ENCODE peak calls at places on chromosome 14, in four cellular contexts. R is H1, C is GM12878, F is K562. I is an unnamed sample.

GRCh38 chr14:34160619-34161018 is 209.7 kb upstream of the EGLN3 start:
- DNase-seq in R (no peak), C (no peak), F (no peak), I (no peak)

GRCh38 chr14:101535232-101535631 is 26.1 kb upstream of the DIO3 start:
- DNase-seq in R (no peak), C (no peak), F (no peak), I (peak)

GRCh38 chr14:76499399-76499798 is 123.5 kb downstream of the ESRRB start:
- DNase-seq in R (no peak), C (no peak), F (no peak), I (no peak)

GRCh38 chr14:65169351-65169750 is 67.0 kb upstream of the MAX start:
- DNase-seq in R (no peak), C (peak), F (no peak), I (no peak)

GRCh38 chr14:30864934-30865333 is 9.4 kb upstream of the COCH start:
- DNase-seq in R (no peak), C (no peak), F (no peak), I (no peak)

GRCh38 chr14:60643443-60644402 is 5.6 kb downstream of the SIX1 start:
- DNase-seq in R (no peak), C (no peak), F (no peak), I (peak)

GRCh38 chr14:59358105-59358504 is 107.1 kb downstream of the GPR135 start:
- DNase-seq in R (no peak), C (no peak), F (no peak), I (peak)

GRCh38 chr14:54424479-54424901 is 16.7 kb downstream of the CNIH1 start:
- DNase-seq in R (no peak), C (no peak), F (no peak), I (peak)

GRCh38 chr14:86654558-86655184 is 1124.7 kb downstream of the FLRT2 start:
- DNase-seq in R (peak), C (no peak), F (peak), I (peak)

GRCh38 chr14:77607741-77608302 is 8.6 kb downstream of the SPTLC2 start:
- DNase-seq in R (no peak), C (no peak), F (peak), I (no peak)

GRCh38 chr14:21097616-21098133 is 780 bp downstream of the ZNF219 start:
- DNase-seq in R (no peak), C (no peak), F (no peak), I (no peak)

GRCh38 chr14:94483071-94483451 is 7.1 kb upstream of the SERPINA9 start:
- DNase-seq in R (no peak), C (peak), F (no peak), I (no peak)

GRCh38 chr14:54567634-54568561 is 970 bp downstream of the SAMD4A start:
- DNase-seq in R (peak), C (no peak), F (peak), I (peak)

GRCh38 chr14:68147331-68147730 is 327.8 kb downstream of the RAD51B start:
- DNase-seq in R (no peak), C (no peak), F (no peak), I (no peak)

GRCh38 chr14:94494085-94494484 is 15.2 kb downstream of the SERPINA12 start:
- DNase-seq in R (no peak), C (no peak), F (no peak), I (no peak)

GRCh38 chr14:37420622-37421021 is 174.4 kb downstream of the FOXA1 start:
- DNase-seq in R (no peak), C (no peak), F (no peak), I (no peak)
- TF ChIP-seq MAX in R (no peak), C (no peak), F (no peak), I (no peak)

GRCh38 chr14:92651106-92651792 is 97.2 kb downstream of the LGMN start:
- DNase-seq in R (no peak), C (peak), F (no peak), I (no peak)

GRCh38 chr14:92650581-92651105 is 97.8 kb downstream of the LGMN start:
- DNase-seq in R (no peak), C (no peak), F (no peak), I (no peak)

GRCh38 chr14:92652413-92653151 is 95.8 kb downstream of the LGMN start:
- DNase-seq in R (no peak), C (no peak), F (no peak), I (no peak)

GRCh38 chr14:92653162-92653651 is 95.2 kb downstream of the LGMN start:
- DNase-seq in R (no peak), C (no peak), F (no peak), I (no peak)

GRCh38 chr14:92651793-92652382 is 96.5 kb downstream of the LGMN start:
- DNase-seq in R (no peak), C (no peak), F (no peak), I (no peak)
- TF ChIP-seq CBX5 in R (no peak), C (no peak), F (no peak), I (no peak)

GRCh38 chr14:22476882-22477281 is 112.1 kb downstream of the DAD1 start:
- DNase-seq in R (no peak), C (no peak), F (no peak), I (no peak)

GRCh38 chr14:22472935-22473854 is 115.8 kb downstream of the DAD1 start:
- DNase-seq in R (peak), C (no peak), F (peak), I (peak)

GRCh38 chr14:22475381-22475780 is 113.6 kb downstream of the DAD1 start:
- DNase-seq in R (no peak), C (no peak), F (no peak), I (no peak)

GRCh38 chr14:22476005-22476751 is 112.8 kb downstream of the DAD1 start:
- DNase-seq in R (no peak), C (no peak), F (no peak), I (no peak)

GRCh38 chr14:22474730-22475351 is 114.2 kb downstream of the DAD1 start:
- DNase-seq in R (no peak), C (no peak), F (no peak), I (no peak)
- TF ChIP-seq MAX in R (no peak), C (no peak), F (no peak), I (no peak)

GRCh38 chr14:51548187-51548586 is 103.5 kb upstream of the FRMD6 start:
- DNase-seq in R (no peak), C (no peak), F (no peak), I (no peak)

GRCh38 chr14:51554339-51554920 is 97.3 kb upstream of the FRMD6 start:
- DNase-seq in R (no peak), C (no peak), F (no peak), I (no peak)

GRCh38 chr14:51554953-51555352 is 96.8 kb upstream of the FRMD6 start:
- DNase-seq in R (no peak), C (no peak), F (no peak), I (no peak)

GRCh38 chr14:51552768-51553426 is 98.8 kb upstream of the FRMD6 start:
- DNase-seq in R (no peak), C (no peak), F (no peak), I (no peak)

GRCh38 chr14:51552275-51552674 is 99.4 kb upstream of the FRMD6 start:
- DNase-seq in R (no peak), C (no peak), F (no peak), I (no peak)
- TF ChIP-seq CBX5 in R (no peak), C (no peak), F (no peak), I (no peak)

GRCh38 chr14:81565441-81566290 is 32.0 kb upstream of the SEL1L start:
- DNase-seq in R (no peak), C (no peak), F (peak), I (peak)
- TF ChIP-seq MAX in R (no peak), C (no peak), F (no peak), I (no peak)

GRCh38 chr14:99324291-99324690 is 52.3 kb upstream of the BCL11B start:
- DNase-seq in R (peak), C (no peak), F (no peak), I (no peak)

GRCh38 chr14:99326041-99326710 is 54.2 kb upstream of the BCL11B start:
- DNase-seq in R (peak), C (no peak), F (no peak), I (no peak)

GRCh38 chr14:99325016-99325415 is 53.0 kb upstream of the BCL11B start:
- DNase-seq in R (peak), C (no peak), F (no peak), I (no peak)

GRCh38 chr14:99327050-99327449 is 55.1 kb upstream of the BCL11B start:
- DNase-seq in R (peak), C (no peak), F (no peak), I (no peak)

DNA sequence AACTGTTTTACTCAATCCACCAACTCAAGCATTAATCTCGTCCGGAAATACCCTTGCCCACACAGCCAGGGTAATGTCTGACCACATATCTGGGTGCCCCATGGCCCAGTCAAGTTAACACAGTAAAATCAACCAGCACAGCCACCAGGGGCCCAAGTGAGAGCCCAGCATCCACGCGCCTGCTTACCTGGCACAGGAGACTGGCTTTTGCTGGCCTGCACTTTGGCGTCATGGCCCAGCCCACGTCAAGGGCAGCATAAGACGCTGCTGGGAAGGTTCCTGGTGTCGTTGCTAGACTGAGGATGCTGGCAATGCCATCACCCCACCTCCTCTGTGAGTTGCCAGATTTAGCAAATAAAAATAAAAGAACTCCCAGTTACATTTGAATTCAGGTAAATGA is 53.6 kb upstream of the BCL11B start:
- DNase-seq in R (peak), C (no peak), F (no peak), I (no peak)
- TF ChIP-seq CBX5 in R (no peak), C (no peak), F (no peak), I (no peak)

GRCh38 chr14:75003250-75004027 is 718 bp downstream of the EIF2B2 start:
- DNase-seq in R (no peak), C (no peak), F (no peak), I (no peak)

GRCh38 chr14:75002392-75003249 is at the start of gene EIF2B2:
- DNase-seq in R (peak), C (peak), F (peak), I (peak)

GRCh38 chr14:75005357-75005756 is 2.6 kb downstream of the EIF2B2 start:
- DNase-seq in R (no peak), C (no peak), F (no peak), I (no peak)

GRCh38 chr14:75001261-75001660 is 1.5 kb upstream of the EIF2B2 start:
- DNase-seq in R (no peak), C (no peak), F (no peak), I (no peak)

DNA sequence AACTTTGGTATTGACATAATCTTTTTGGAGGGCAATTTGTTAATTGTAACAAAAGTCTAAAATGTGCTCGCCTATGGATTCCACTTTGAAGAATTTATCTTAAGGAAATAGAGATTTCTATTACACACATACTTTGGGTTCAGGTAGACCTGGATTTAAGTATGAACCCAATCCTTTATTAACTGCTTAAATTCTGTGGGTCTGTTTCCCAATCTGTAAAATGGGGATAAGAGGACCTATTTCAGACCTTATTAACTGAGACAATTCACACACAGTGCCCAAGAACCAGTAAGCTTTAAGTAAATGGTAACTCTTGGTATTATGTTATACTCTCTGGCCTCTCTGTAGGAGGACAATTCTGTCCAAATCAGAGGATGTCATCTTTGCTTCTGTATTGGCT is 822 bp upstream of the EIF2B2 start:
- DNase-seq in R (no peak), C (no peak), F (no peak), I (no peak)
- TF ChIP-seq MAX in R (no peak), C (no peak), F (no peak), I (no peak)

DNA sequence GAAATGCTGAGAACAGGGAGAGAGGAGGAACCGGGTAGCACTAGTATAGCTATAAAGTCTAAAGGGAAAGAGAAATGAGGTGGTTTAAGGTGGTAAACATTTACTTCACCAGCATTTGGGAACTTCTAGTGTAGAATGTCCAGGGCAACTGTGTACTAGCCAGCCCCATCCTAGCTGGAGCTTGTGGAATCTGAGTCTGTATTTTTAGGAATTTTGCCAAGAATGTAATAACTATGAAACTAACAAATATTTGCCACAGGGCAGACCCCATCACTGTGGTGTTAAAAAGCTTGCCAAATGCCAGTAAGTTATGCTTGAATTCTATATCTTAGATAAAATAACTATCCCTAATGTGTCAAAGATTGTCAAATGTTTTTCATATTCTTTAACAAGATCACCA is 398.9 kb upstream of the MIS18BP1 start:
- DNase-seq in R (no peak), C (no peak), F (no peak), I (no peak)
- TF ChIP-seq CBX5 in R (no peak), C (no peak), F (no peak), I (no peak)

I was measured in HepG2.